ENCODE peak calls at places on chromosomes 11 and 22, in four cellular contexts. One of them, this sample, is unnamed.
A peak's percentile ranks its signal among the peaks of the same experiment; 100 is the strongest.

GRCh38 chr11:26194871-26195270 is 137.1 kb upstream of the ANO3 start:
- DNase-seq in HL-60: no peak
- DNase-seq in thoracic aorta: no peak
- DNase-seq in psoas muscle: no peak
- DNase-seq in this sample: no peak

GRCh38 chr22:19522190-19522880 is 1.9 kb downstream of the CLDN5 start:
- DNase-seq in HL-60: no peak
- DNase-seq in thoracic aorta: no peak
- DNase-seq in psoas muscle: no peak
- DNase-seq in this sample: peak; percentile 56

GRCh38 chr11:9459573-9460321 is 1.1 kb upstream of the ZNF143 start:
- DNase-seq in HL-60: no peak
- DNase-seq in thoracic aorta: no peak
- DNase-seq in psoas muscle: peak; percentile 60
- DNase-seq in this sample: no peak

GRCh38 chr11:11351042-11351586 is 1.9 kb downstream of the CSNK2A3 start:
- DNase-seq in HL-60: no peak
- DNase-seq in thoracic aorta: no peak
- DNase-seq in psoas muscle: peak; percentile 30
- DNase-seq in this sample: no peak

GRCh38 chr11:59601788-59602187 is 13.8 kb downstream of the OSBP start:
- DNase-seq in HL-60: no peak
- DNase-seq in thoracic aorta: no peak
- DNase-seq in psoas muscle: no peak
- DNase-seq in this sample: no peak

GRCh38 chr11:15716550-15716949 is 601.8 kb downstream of the INSC start:
- DNase-seq in HL-60: no peak
- DNase-seq in thoracic aorta: no peak
- DNase-seq in psoas muscle: no peak
- DNase-seq in this sample: no peak

GRCh38 chr11:124793466-124794278 is 6.5 kb downstream of the MSANTD2 start:
- DNase-seq in HL-60: peak; percentile 26
- DNase-seq in thoracic aorta: no peak
- DNase-seq in psoas muscle: no peak
- DNase-seq in this sample: no peak

GRCh38 chr11:78168539-78169477 is 19.6 kb downstream of the KCTD21 start:
- DNase-seq in HL-60: no peak
- DNase-seq in thoracic aorta: peak; percentile 89
- DNase-seq in psoas muscle: peak; percentile 87
- DNase-seq in this sample: peak; percentile 87

DNA sequence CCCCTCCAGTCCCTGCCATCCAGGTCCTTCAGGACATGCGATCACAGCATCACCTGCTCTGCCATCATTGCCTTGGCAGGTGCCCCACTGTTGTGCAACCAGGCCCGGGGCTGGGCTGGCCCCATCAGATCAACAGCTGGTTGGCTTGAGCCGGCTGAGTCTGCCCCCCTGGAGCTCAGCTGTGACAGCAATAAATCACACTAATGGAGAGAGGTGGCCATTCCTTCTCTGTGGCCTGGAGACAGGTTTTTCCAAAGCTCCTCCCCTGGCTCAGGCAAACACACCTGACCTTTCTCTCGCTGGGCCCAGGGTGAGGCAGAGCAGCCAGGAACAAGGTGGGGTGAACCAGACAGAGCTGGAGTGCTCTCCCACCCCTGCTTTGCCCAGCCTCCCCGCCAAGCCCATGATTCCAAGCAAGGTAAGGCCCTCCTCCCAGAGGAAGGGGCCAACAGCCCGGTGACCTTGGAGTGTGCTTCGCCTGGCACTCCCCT is 8.9 kb upstream of the FXYD2 start:
- DNase-seq in HL-60: no peak
- DNase-seq in thoracic aorta: no peak
- DNase-seq in psoas muscle: peak; percentile 81
- DNase-seq in this sample: no peak
- H3K27ac ChIP-seq in HL-60: no peak overlapping the region
- H3K27ac ChIP-seq in thoracic aorta: no peak overlapping the region
- H3K27ac ChIP-seq in psoas muscle: peak overlapping the region; percentile 60
- H3K27ac ChIP-seq in this sample: no peak overlapping the region

GRCh38 chr11:1862588-1863351 is 9.9 kb downstream of the LSP1 start:
- DNase-seq in HL-60: no peak
- DNase-seq in thoracic aorta: no peak
- DNase-seq in psoas muscle: peak; percentile 64
- DNase-seq in this sample: peak; percentile 30
- H3K27ac ChIP-seq in HL-60: no peak overlapping the region
- H3K27ac ChIP-seq in thoracic aorta: peak overlapping the region; percentile 90
- H3K27ac ChIP-seq in psoas muscle: peak overlapping the region; percentile 71
- H3K27ac ChIP-seq in this sample: peak overlapping the region; percentile 89

DNA sequence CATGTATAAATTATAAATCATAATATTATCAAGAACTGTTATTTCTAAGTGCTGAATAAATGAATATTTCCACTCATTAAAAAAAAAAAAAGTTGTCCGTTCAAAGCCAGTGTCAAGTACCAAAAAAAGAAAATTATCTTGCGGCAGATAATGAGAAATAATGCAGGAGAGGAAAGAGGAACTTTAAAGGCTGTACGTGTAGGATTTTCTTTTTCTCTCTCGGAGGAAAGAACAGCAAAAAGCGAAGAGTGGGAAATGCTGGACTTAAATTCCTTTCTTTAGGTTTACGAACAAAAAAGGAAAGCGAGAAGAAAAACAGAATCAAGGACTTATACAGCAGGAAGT is 999 bp upstream of the CCDC83 start:
- DNase-seq in HL-60: no peak
- DNase-seq in thoracic aorta: no peak
- DNase-seq in psoas muscle: no peak
- DNase-seq in this sample: no peak
- H3K27ac ChIP-seq in HL-60: peak overlapping the region; percentile 89
- H3K27ac ChIP-seq in thoracic aorta: peak overlapping the region; percentile 64
- H3K27ac ChIP-seq in psoas muscle: peak overlapping the region; percentile 94
- H3K27ac ChIP-seq in this sample: peak overlapping the region; percentile 91

GRCh38 chr22:24437820-24438328 is 10.5 kb downstream of the ADORA2A start:
- DNase-seq in HL-60: no peak
- DNase-seq in thoracic aorta: no peak
- DNase-seq in psoas muscle: no peak
- DNase-seq in this sample: no peak
- H3K27ac ChIP-seq in HL-60: peak overlapping the region; percentile 49
- H3K27ac ChIP-seq in thoracic aorta: no peak overlapping the region
- H3K27ac ChIP-seq in psoas muscle: no peak overlapping the region
- H3K27ac ChIP-seq in this sample: peak overlapping the region; percentile 79

GRCh38 chr11:16788141-16789060 is 50.0 kb downstream of the C11orf58 start:
- DNase-seq in HL-60: no peak
- DNase-seq in thoracic aorta: no peak
- DNase-seq in psoas muscle: peak; percentile 68
- DNase-seq in this sample: peak; percentile 71

GRCh38 chr11:16790484-16791240 is 52.2 kb downstream of the C11orf58 start:
- DNase-seq in HL-60: no peak
- DNase-seq in thoracic aorta: no peak
- DNase-seq in psoas muscle: no peak
- DNase-seq in this sample: no peak

GRCh38 chr11:16791494-16791961 is 53.1 kb downstream of the C11orf58 start:
- DNase-seq in HL-60: no peak
- DNase-seq in thoracic aorta: peak; percentile 62
- DNase-seq in psoas muscle: peak; percentile 38
- DNase-seq in this sample: no peak

GRCh38 chr11:16789061-16789415 is 50.6 kb downstream of the C11orf58 start:
- DNase-seq in HL-60: no peak
- DNase-seq in thoracic aorta: no peak
- DNase-seq in psoas muscle: no peak
- DNase-seq in this sample: no peak

DNA sequence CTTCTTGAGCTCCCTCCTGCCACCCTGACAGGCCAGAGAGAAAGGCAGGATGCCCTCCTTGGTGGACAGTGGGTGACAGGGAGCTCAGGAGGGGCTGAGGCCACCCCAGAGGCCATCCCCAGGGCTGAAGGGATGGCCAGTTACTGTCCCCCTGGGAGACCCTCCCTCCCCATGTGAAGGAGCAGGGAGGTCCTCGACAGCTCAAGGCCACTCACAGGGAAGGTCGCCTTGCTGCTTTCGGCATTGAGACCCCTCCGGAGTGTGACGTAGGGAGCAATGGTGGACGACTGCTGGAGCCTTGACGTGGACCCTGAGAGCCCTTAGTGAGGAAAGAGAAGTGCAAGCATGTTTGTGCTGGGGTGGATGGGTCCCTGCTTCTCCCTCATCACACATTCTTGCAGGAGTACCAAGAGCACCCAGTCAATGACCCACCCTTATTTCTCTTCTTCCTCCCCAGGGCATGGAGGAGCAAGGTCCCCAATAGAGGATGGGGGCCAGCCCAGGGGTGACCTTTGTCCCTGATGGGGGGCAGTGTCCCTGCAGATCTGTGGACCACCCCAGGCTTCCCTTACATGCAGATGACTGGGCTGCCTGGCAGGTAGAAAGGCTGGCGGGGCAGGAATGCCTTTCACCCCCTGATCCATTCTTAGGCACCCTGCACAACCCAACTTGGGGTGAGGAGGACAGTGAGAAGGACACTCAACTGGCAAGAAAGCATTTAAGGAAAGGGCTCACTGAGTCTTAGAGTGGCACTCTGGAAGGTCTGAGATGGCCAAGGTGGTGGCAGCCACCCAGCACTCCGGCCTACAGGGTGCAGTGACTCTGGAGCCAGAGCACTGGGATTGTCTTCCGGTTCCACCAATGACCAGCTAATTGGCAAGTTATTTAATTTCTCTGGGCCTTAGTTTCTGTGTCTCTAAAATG is 51.4 kb downstream of the C11orf58 start:
- DNase-seq in HL-60: no peak
- DNase-seq in thoracic aorta: no peak
- DNase-seq in psoas muscle: no peak
- DNase-seq in this sample: no peak
- H3K27ac ChIP-seq in HL-60: no peak overlapping the region
- H3K27ac ChIP-seq in thoracic aorta: peak overlapping the region; percentile 44
- H3K27ac ChIP-seq in psoas muscle: no peak overlapping the region
- H3K27ac ChIP-seq in this sample: no peak overlapping the region

This sample was measured in left ventricle myocardium inferior.